ENCODE peak calls at places on chromosomes 4 and X, in seven cellular contexts. J is endodermal cell, T is HFF-Myc, S is choroid plexus epithelial cell, Q is T-helper 17 cell, G is astrocyte of the spinal cord, R is activated T-cell treated with anti-CD3 and anti-CD28 coated beads for 1 hour. K is an unnamed sample.

GRCh38 chr4:140112576-140112975 is 41.4 kb downstream of the MAML3 start:
- DNase-seq in R (no peak), Q (no peak), G (no peak), T (peak; percentile 62), J (no peak), S (no peak), K (no peak)

GRCh38 chrX:54961750-54962149 is 32.2 kb downstream of the PFKFB1 start:
- DNase-seq in J (no peak), R (no peak), G (no peak), S (no peak), T (no peak), Q (no peak), K (no peak)

GRCh38 chrX:72003811-72004750 is 93.4 kb downstream of the NHSL2 start:
- DNase-seq in Q (no peak), G (peak; percentile 56), T (peak; percentile 70), R (no peak), J (peak; percentile 90), S (peak; percentile 20), K (no peak)

GRCh38 chrX:105117621-105118020 is 102.9 kb downstream of the TEX13A start:
- DNase-seq in T (no peak), G (no peak), J (no peak), Q (no peak), S (no peak), R (no peak), K (no peak)

GRCh38 chr4:169818063-169818679 is 60.4 kb upstream of the HPF1 start:
- DNase-seq in S (no peak), G (no peak), T (no peak), R (no peak), Q (no peak), J (no peak), K (no peak)

GRCh38 chr4:113442821-113443220 is 318.7 kb downstream of the CAMK2D start:
- DNase-seq in T (no peak), J (no peak), G (peak; percentile 27), R (no peak), S (peak; percentile 41), Q (no peak), K (no peak)

GRCh38 chrX:110415440-110416167 is 57.0 kb downstream of the RTL9 start:
- DNase-seq in T (no peak), J (no peak), Q (no peak), R (no peak), G (peak; percentile 65), S (no peak), K (no peak)

GRCh38 chr4:41125558-41126311 is 88.6 kb downstream of the APBB2 start:
- DNase-seq in J (peak; percentile 53), R (no peak), T (no peak), S (peak; percentile 54), Q (no peak), G (peak; percentile 55), K (no peak)

GRCh38 chrX:132444936-132445335 is 43.9 kb downstream of the MBNL3 start:
- DNase-seq in T (no peak), Q (no peak), J (no peak), G (no peak), R (no peak), S (no peak), K (no peak)

GRCh38 chrX:141320801-141321200 is 78.5 kb upstream of the SPANXC start:
- DNase-seq in J (no peak), R (no peak), S (no peak), Q (no peak), T (no peak), G (no peak), K (no peak)

GRCh38 chrX:63855896-63856295 is 70.9 kb upstream of the ARHGEF9 start:
- DNase-seq in J (no peak), G (peak; percentile 14), T (no peak), R (no peak), Q (no peak), S (peak; percentile 10), K (no peak)

GRCh38 chr4:174058846-174059245 is 224.6 kb downstream of the FBXO8 start:
- DNase-seq in Q (no peak), J (no peak), R (no peak), S (peak; percentile 4), T (no peak), G (no peak), K (no peak)

GRCh38 chrX:102606115-102606514 is 6.8 kb downstream of the ARMCX5 start:
- DNase-seq in R (no peak), S (no peak), T (no peak), Q (no peak), G (no peak), J (no peak), K (no peak)